ENCODE peak calls at places on chromosomes 3 and 15, in ten cellular contexts. A, U, E, H, V, N, R, C, P and B are unnamed samples.

GRCh38 chr15:80599359-80599758 is 95.8 kb upstream of the ABHD17C start:
- DNase-seq in P (peak; percentile 81), H (peak; percentile 73), C (no peak), R (no peak), U (no peak), A (no peak), E (no peak), V (peak; percentile 61), N (no peak), B (no peak)

GRCh38 chr3:43238801-43239200 is 47.5 kb upstream of the SNRK start:
- DNase-seq in P (no peak), E (no peak), A (no peak), R (no peak), C (no peak), V (no peak), H (no peak), N (no peak), U (no peak), B (no peak)

GRCh38 chr3:16338999-16339398 is 74.0 kb downstream of the OXNAD1 start:
- DNase-seq in E (peak; percentile 61), V (peak; percentile 97), U (no peak), R (no peak), P (peak; percentile 91), N (no peak), A (no peak), C (no peak), H (peak; percentile 98), B (no peak)

GRCh38 chr15:92451225-92451825 is 57.6 kb downstream of the ST8SIA2 start:
- DNase-seq in P (peak; percentile 75), R (no peak), A (no peak), C (no peak), V (peak; percentile 92), H (peak; percentile 81), E (no peak), N (no peak), U (no peak), B (no peak)

GRCh38 chr3:14508966-14509795 is 31.0 kb downstream of the GRIP2 start:
- DNase-seq in C (peak; percentile 67), N (peak; percentile 86), A (peak; percentile 90), H (peak; percentile 37), V (no peak), E (peak; percentile 91), P (peak; percentile 41), U (peak; percentile 67), R (peak; percentile 84), B (peak; percentile 93)

GRCh38 chr3:72171946-72172345 is 387.0 kb upstream of the PROK2 start:
- DNase-seq in V (no peak), E (no peak), N (no peak), C (no peak), H (peak; percentile 17), R (no peak), P (no peak), A (no peak), U (no peak), B (no peak)

GRCh38 chr3:14234197-14235002 is 55.8 kb downstream of the LSM3 start:
- DNase-seq in N (no peak), E (no peak), P (no peak), H (peak; percentile 61), U (no peak), R (no peak), A (no peak), V (no peak), C (no peak), B (no peak)

GRCh38 chr3:45915518-45916231 is 27.6 kb upstream of the CXCR6 start:
- DNase-seq in H (peak; percentile 98), P (peak; percentile 88), C (no peak), E (peak; percentile 86), U (peak; percentile 55), V (peak; percentile 92), N (peak; percentile 79), R (peak; percentile 63), A (peak; percentile 41), B (no peak)

GRCh38 chr3:129651316-129652202 is 45.1 kb upstream of the PLXND1 start:
- DNase-seq in C (no peak), P (peak; percentile 95), A (peak; percentile 67), N (no peak), H (peak; percentile 69), E (no peak), V (peak; percentile 88), R (no peak), U (no peak), B (peak; percentile 57)

GRCh38 chr15:89813381-89814111 is 1.1 kb downstream of the ANPEP start:
- DNase-seq in R (no peak), A (no peak), U (no peak), C (no peak), P (no peak), N (no peak), V (no peak), E (no peak), H (peak; percentile 34), B (no peak)

GRCh38 chr15:89845305-89845893 is 30.7 kb upstream of the ANPEP start:
- DNase-seq in C (no peak), R (no peak), N (no peak), V (peak; percentile 96), E (no peak), P (peak; percentile 92), H (peak; percentile 88), A (no peak), U (no peak), B (no peak)

GRCh38 chr15:82080774-82081173 is 35.0 kb upstream of the MEX3B start:
- DNase-seq in C (no peak), U (no peak), A (no peak), H (no peak), V (no peak), E (no peak), N (no peak), P (no peak), R (no peak), B (no peak)

GRCh38 chr15:31268911-31269784 is 57.5 kb upstream of the KLF13 start:
- DNase-seq in U (no peak), E (peak; percentile 54), H (no peak), V (no peak), R (no peak), C (no peak), P (no peak), A (no peak), N (no peak), B (no peak)

GRCh38 chr15:96330064-96330449 is 443 bp upstream of the NR2F2 start:
- DNase-seq in E (no peak), V (peak; percentile 87), P (peak; percentile 89), U (no peak), C (peak; percentile 75), N (no peak), A (peak; percentile 63), R (no peak), H (peak; percentile 95), B (peak; percentile 86)